ENCODE peak calls at places on chromosomes 2 and 18, in four cellular contexts. J, X, M and I are unnamed samples.

GRCh38 chr18:74516271-74517235 is 17.7 kb upstream of the CNDP1 start:
- DNase-seq in J (no peak), X (no peak), M (no peak), I (no peak)

GRCh38 chr2:216057688-216058193 is 23.9 kb downstream of the PECR start:
- DNase-seq in J (no peak), X (peak), M (peak), I (peak)

GRCh38 chr2:17857016-17857415 is 21.5 kb upstream of the KCNS3 start:
- DNase-seq in J (no peak), X (peak), M (no peak), I (no peak)

GRCh38 chr18:37341016-37341415 is 224.6 kb downstream of the CELF4 start:
- DNase-seq in J (no peak), X (no peak), M (no peak), I (no peak)

GRCh38 chr2:165427686-165428085 is 41.8 kb upstream of the CSRNP3 start:
- DNase-seq in J (no peak), X (no peak), M (no peak), I (no peak)

GRCh38 chr2:130152816-130153595 is 8.1 kb upstream of the CCDC74B start:
- DNase-seq in J (no peak), X (no peak), M (no peak), I (no peak)

GRCh38 chr2:60873381-60873780 is 8.0 kb upstream of the REL start:
- DNase-seq in J (no peak), X (no peak), M (no peak), I (peak)

GRCh38 chr2:197349699-197350098 is 39.1 kb upstream of the ANKRD44 start:
- DNase-seq in J (no peak), X (no peak), M (no peak), I (no peak)

GRCh38 chr2:177667626-177668025 is 275.1 kb downstream of the AGPS start:
- DNase-seq in J (no peak), X (peak), M (no peak), I (no peak)

GRCh38 chr2:7458066-7458465 is 540.9 kb downstream of the RNF144A start:
- DNase-seq in J (no peak), X (no peak), M (no peak), I (no peak)

GRCh38 chr18:27412551-27412950 is 227.4 kb upstream of the CHST9 start:
- DNase-seq in J (no peak), X (no peak), M (no peak), I (no peak)

GRCh38 chr18:28690836-28691835 is 514.2 kb upstream of the CDH2 start:
- DNase-seq in J (no peak), X (no peak), M (no peak), I (no peak)

GRCh38 chr2:166321076-166321475 is 54.7 kb downstream of the SCN9A start:
- DNase-seq in J (no peak), X (peak), M (no peak), I (no peak)

GRCh38 chr2:12488365-12488972 is 228.3 kb upstream of the TRIB2 start:
- DNase-seq in J (no peak), X (no peak), M (peak), I (no peak)

GRCh38 chr2:140759431-140760156 is 1371.2 kb downstream of the LRP1B start:
- DNase-seq in J (no peak), X (no peak), M (no peak), I (no peak)

GRCh38 chr2:46460991-46461715 is 18.2 kb upstream of the TMEM247 start:
- DNase-seq in J (peak), X (peak), M (peak), I (peak)

GRCh38 chr2:215950009-215950408 is 63.3 kb downstream of the MREG start:
- DNase-seq in J (no peak), X (peak), M (no peak), I (peak)

GRCh38 chr2:29000954-29001353 is 19.9 kb downstream of the TOGARAM2 start:
- DNase-seq in J (no peak), X (no peak), M (no peak), I (no peak)

GRCh38 chr2:130791617-130791939 is 36.2 kb downstream of the AMER3 start:
- DNase-seq in J (no peak), X (no peak), M (no peak), I (no peak)

GRCh38 chr2:164913640-164914346 is 41.5 kb downstream of the SLC38A11 start:
- DNase-seq in J (no peak), X (peak), M (no peak), I (no peak)

GRCh38 chr18:12008842-12009580 is 27.7 kb downstream of the IMPA2 start:
- DNase-seq in J (no peak), X (no peak), M (no peak), I (no peak)

GRCh38 chr18:42275949-42276730 is 321.1 kb downstream of the PIK3C3 start:
- DNase-seq in J (no peak), X (no peak), M (no peak), I (no peak)

GRCh38 chr2:65231121-65231520 is 3.5 kb downstream of the ACTR2 start:
- DNase-seq in J (no peak), X (peak), M (no peak), I (no peak)

GRCh38 chr2:1755436-1756191 is 11.3 kb upstream of the PXDN start:
- DNase-seq in J (no peak), X (peak), M (no peak), I (no peak)

GRCh38 chr2:10267036-10267435 is 35.7 kb upstream of the HPCAL1 start:
- DNase-seq in J (no peak), X (no peak), M (no peak), I (no peak)

GRCh38 chr2:86372641-86373502 is 35.4 kb upstream of the REEP1 start:
- DNase-seq in J (peak), X (peak), M (no peak), I (no peak)

GRCh38 chr2:127619901-127620705 is 25.9 kb upstream of the GPR17 start:
- DNase-seq in J (no peak), X (no peak), M (no peak), I (no peak)

GRCh38 chr2:21333249-21333648 is 209.5 kb downstream of the TDRD15 start:
- DNase-seq in J (no peak), X (no peak), M (no peak), I (no peak)

GRCh38 chr18:23573020-23573419 is 13.3 kb downstream of the NPC1 start:
- DNase-seq in J (no peak), X (no peak), M (no peak), I (no peak)

GRCh38 chr2:73611867-73612266 is 30.4 kb downstream of the NAT8 start:
- DNase-seq in J (no peak), X (peak), M (no peak), I (no peak)

GRCh38 chr2:152330235-152330866 is 4.6 kb upstream of the FMNL2 start:
- DNase-seq in J (no peak), X (no peak), M (no peak), I (no peak)

GRCh38 chr2:170739048-170739447 is 23.9 kb downstream of the SP5 start:
- DNase-seq in J (no peak), X (peak), M (no peak), I (no peak)

GRCh38 chr2:216346781-216347180 is 25.5 kb downstream of the MARCHF4 start:
- DNase-seq in J (no peak), X (no peak), M (no peak), I (no peak)

GRCh38 chr2:130808482-130809268 is 28.0 kb upstream of the ARHGEF4 start:
- DNase-seq in J (no peak), X (no peak), M (no peak), I (no peak)